ENCODE peak calls at places on chromosomes 5 and 9, in six cellular contexts. One of them, this sample, is unnamed.

GRCh38 chr5:157533011-157533481 is 42.5 kb downstream of the ADAM19 start:
- DNase-seq in left colon: no peak
- DNase-seq in activated naive CD4-positive, alpha-beta T cell treated with anti-CD3 and anti-CD28 coated beads for 36 hours: no peak
- DNase-seq in ureter: no peak
- DNase-seq in NCI-H1417: no peak
- DNase-seq in hypothalamus: no peak
- DNase-seq in this sample: no peak

GRCh38 chr9:80369641-80370040 is 797.9 kb downstream of the TLE4 start:
- DNase-seq in hypothalamus: no peak
- DNase-seq in activated naive CD4-positive, alpha-beta T cell treated with anti-CD3 and anti-CD28 coated beads for 36 hours: no peak
- DNase-seq in ureter: no peak
- DNase-seq in left colon: no peak
- DNase-seq in NCI-H1417: no peak
- DNase-seq in this sample: no peak

GRCh38 chr5:43627028-43627427 is 24.0 kb downstream of the NNT start:
- DNase-seq in NCI-H1417: peak
- DNase-seq in hypothalamus: no peak
- DNase-seq in left colon: peak
- DNase-seq in activated naive CD4-positive, alpha-beta T cell treated with anti-CD3 and anti-CD28 coated beads for 36 hours: peak
- DNase-seq in ureter: no peak
- DNase-seq in this sample: peak

GRCh38 chr9:19416143-19416542 is 7.3 kb downstream of the ACER2 start:
- DNase-seq in NCI-H1417: no peak
- DNase-seq in ureter: no peak
- DNase-seq in left colon: no peak
- DNase-seq in activated naive CD4-positive, alpha-beta T cell treated with anti-CD3 and anti-CD28 coated beads for 36 hours: no peak
- DNase-seq in hypothalamus: no peak
- DNase-seq in this sample: no peak

GRCh38 chr5:126561908-126562307 is 33.1 kb downstream of the ALDH7A1 start:
- DNase-seq in ureter: no peak
- DNase-seq in hypothalamus: no peak
- DNase-seq in NCI-H1417: no peak
- DNase-seq in activated naive CD4-positive, alpha-beta T cell treated with anti-CD3 and anti-CD28 coated beads for 36 hours: no peak
- DNase-seq in left colon: no peak
- DNase-seq in this sample: no peak

GRCh38 chr5:3599283-3600105 is 3.9 kb downstream of the IRX1 start:
- DNase-seq in ureter: no peak
- DNase-seq in activated naive CD4-positive, alpha-beta T cell treated with anti-CD3 and anti-CD28 coated beads for 36 hours: no peak
- DNase-seq in hypothalamus: no peak
- DNase-seq in left colon: no peak
- DNase-seq in NCI-H1417: no peak
- DNase-seq in this sample: no peak

GRCh38 chr5:143271431-143271830 is 132.1 kb downstream of the NR3C1 start:
- DNase-seq in ureter: no peak
- DNase-seq in left colon: no peak
- DNase-seq in NCI-H1417: no peak
- DNase-seq in hypothalamus: no peak
- DNase-seq in activated naive CD4-positive, alpha-beta T cell treated with anti-CD3 and anti-CD28 coated beads for 36 hours: no peak
- DNase-seq in this sample: no peak

GRCh38 chr9:78014776-78015175 is 16.8 kb downstream of the GNAQ start:
- DNase-seq in activated naive CD4-positive, alpha-beta T cell treated with anti-CD3 and anti-CD28 coated beads for 36 hours: no peak
- DNase-seq in left colon: no peak
- DNase-seq in ureter: no peak
- DNase-seq in NCI-H1417: no peak
- DNase-seq in hypothalamus: no peak
- DNase-seq in this sample: no peak

GRCh38 chr5:180315762-180316212 is 23.9 kb upstream of the MAPK9 start:
- DNase-seq in NCI-H1417: peak
- DNase-seq in left colon: peak
- DNase-seq in activated naive CD4-positive, alpha-beta T cell treated with anti-CD3 and anti-CD28 coated beads for 36 hours: peak
- DNase-seq in hypothalamus: peak
- DNase-seq in ureter: no peak
- DNase-seq in this sample: peak

GRCh38 chr9:133089271-133089671 is 27.5 kb downstream of the CEL start:
- DNase-seq in ureter: no peak
- DNase-seq in activated naive CD4-positive, alpha-beta T cell treated with anti-CD3 and anti-CD28 coated beads for 36 hours: no peak
- DNase-seq in hypothalamus: no peak
- DNase-seq in NCI-H1417: peak
- DNase-seq in left colon: no peak
- DNase-seq in this sample: no peak

GRCh38 chr9:85741112-85741874 is 461 bp downstream of the AGTPBP1 start:
- DNase-seq in hypothalamus: peak
- DNase-seq in NCI-H1417: peak
- DNase-seq in left colon: peak
- DNase-seq in activated naive CD4-positive, alpha-beta T cell treated with anti-CD3 and anti-CD28 coated beads for 36 hours: peak
- DNase-seq in ureter: peak
- DNase-seq in this sample: peak

GRCh38 chr9:92961627-92962302 is 14.4 kb downstream of the FGD3 start:
- DNase-seq in ureter: no peak
- DNase-seq in left colon: no peak
- DNase-seq in activated naive CD4-positive, alpha-beta T cell treated with anti-CD3 and anti-CD28 coated beads for 36 hours: peak
- DNase-seq in hypothalamus: no peak
- DNase-seq in NCI-H1417: no peak
- DNase-seq in this sample: no peak

GRCh38 chr5:76607353-76607871 is 15.8 kb downstream of the F2RL2 start:
- DNase-seq in left colon: no peak
- DNase-seq in ureter: no peak
- DNase-seq in NCI-H1417: no peak
- DNase-seq in hypothalamus: peak
- DNase-seq in activated naive CD4-positive, alpha-beta T cell treated with anti-CD3 and anti-CD28 coated beads for 36 hours: no peak
- DNase-seq in this sample: no peak

GRCh38 chr9:119736478-119737454 is 367.5 kb upstream of the BRINP1 start:
- DNase-seq in ureter: peak
- DNase-seq in NCI-H1417: peak
- DNase-seq in hypothalamus: no peak
- DNase-seq in left colon: no peak
- DNase-seq in activated naive CD4-positive, alpha-beta T cell treated with anti-CD3 and anti-CD28 coated beads for 36 hours: no peak
- DNase-seq in this sample: no peak

GRCh38 chr9:121929893-121930875 is 162.9 kb downstream of the TTLL11 start:
- DNase-seq in activated naive CD4-positive, alpha-beta T cell treated with anti-CD3 and anti-CD28 coated beads for 36 hours: no peak
- DNase-seq in ureter: no peak
- DNase-seq in NCI-H1417: no peak
- DNase-seq in left colon: no peak
- DNase-seq in hypothalamus: no peak
- DNase-seq in this sample: no peak

GRCh38 chr5:178537467-178538381 is 52.5 kb downstream of the COL23A1 start:
- DNase-seq in NCI-H1417: no peak
- DNase-seq in ureter: no peak
- DNase-seq in activated naive CD4-positive, alpha-beta T cell treated with anti-CD3 and anti-CD28 coated beads for 36 hours: no peak
- DNase-seq in hypothalamus: no peak
- DNase-seq in left colon: no peak
- DNase-seq in this sample: no peak

GRCh38 chr5:79510638-79511037 is 3.3 kb downstream of the HOMER1 start:
- DNase-seq in hypothalamus: no peak
- DNase-seq in left colon: no peak
- DNase-seq in activated naive CD4-positive, alpha-beta T cell treated with anti-CD3 and anti-CD28 coated beads for 36 hours: no peak
- DNase-seq in ureter: no peak
- DNase-seq in NCI-H1417: no peak
- DNase-seq in this sample: no peak

GRCh38 chr5:141883184-141883947 is 5.2 kb upstream of the PCDH1 start:
- DNase-seq in NCI-H1417: no peak
- DNase-seq in ureter: no peak
- DNase-seq in activated naive CD4-positive, alpha-beta T cell treated with anti-CD3 and anti-CD28 coated beads for 36 hours: peak
- DNase-seq in left colon: no peak
- DNase-seq in hypothalamus: peak
- DNase-seq in this sample: peak

GRCh38 chr5:40646286-40646685 is 33.4 kb upstream of the PTGER4 start:
- DNase-seq in left colon: no peak
- DNase-seq in NCI-H1417: no peak
- DNase-seq in activated naive CD4-positive, alpha-beta T cell treated with anti-CD3 and anti-CD28 coated beads for 36 hours: no peak
- DNase-seq in ureter: no peak
- DNase-seq in hypothalamus: no peak
- DNase-seq in this sample: no peak

GRCh38 chr5:175822225-175822624 is 49.2 kb upstream of the CPLX2 start:
- DNase-seq in hypothalamus: no peak
- DNase-seq in left colon: no peak
- DNase-seq in activated naive CD4-positive, alpha-beta T cell treated with anti-CD3 and anti-CD28 coated beads for 36 hours: peak
- DNase-seq in NCI-H1417: no peak
- DNase-seq in ureter: no peak
- DNase-seq in this sample: no peak

GRCh38 chr5:7415123-7415522 is 19.2 kb downstream of the ADCY2 start:
- DNase-seq in NCI-H1417: no peak
- DNase-seq in ureter: no peak
- DNase-seq in activated naive CD4-positive, alpha-beta T cell treated with anti-CD3 and anti-CD28 coated beads for 36 hours: no peak
- DNase-seq in left colon: no peak
- DNase-seq in hypothalamus: no peak
- DNase-seq in this sample: no peak

GRCh38 chr5:133907075-133907474 is 61.4 kb downstream of the C5orf15 start:
- DNase-seq in NCI-H1417: no peak
- DNase-seq in hypothalamus: peak
- DNase-seq in left colon: no peak
- DNase-seq in ureter: no peak
- DNase-seq in activated naive CD4-positive, alpha-beta T cell treated with anti-CD3 and anti-CD28 coated beads for 36 hours: no peak
- DNase-seq in this sample: peak

GRCh38 chr5:37370550-37370863 is 399 bp downstream of the NUP155 start:
- DNase-seq in ureter: no peak
- DNase-seq in hypothalamus: no peak
- DNase-seq in left colon: no peak
- DNase-seq in NCI-H1417: peak
- DNase-seq in activated naive CD4-positive, alpha-beta T cell treated with anti-CD3 and anti-CD28 coated beads for 36 hours: no peak
- DNase-seq in this sample: no peak

GRCh38 chr5:30926181-30926580 is 267.3 kb upstream of the CDH6 start:
- DNase-seq in left colon: no peak
- DNase-seq in activated naive CD4-positive, alpha-beta T cell treated with anti-CD3 and anti-CD28 coated beads for 36 hours: no peak
- DNase-seq in hypothalamus: no peak
- DNase-seq in NCI-H1417: no peak
- DNase-seq in ureter: no peak
- DNase-seq in this sample: no peak

GRCh38 chr9:100352201-100352726 is 478 bp downstream of the TEX10 start:
- DNase-seq in ureter: peak
- DNase-seq in activated naive CD4-positive, alpha-beta T cell treated with anti-CD3 and anti-CD28 coated beads for 36 hours: peak
- DNase-seq in left colon: peak
- DNase-seq in hypothalamus: peak
- DNase-seq in NCI-H1417: no peak
- DNase-seq in this sample: peak

GRCh38 chr5:83776437-83777031 is 55.9 kb upstream of the HAPLN1 start:
- DNase-seq in hypothalamus: no peak
- DNase-seq in left colon: no peak
- DNase-seq in ureter: no peak
- DNase-seq in NCI-H1417: no peak
- DNase-seq in activated naive CD4-positive, alpha-beta T cell treated with anti-CD3 and anti-CD28 coated beads for 36 hours: no peak
- DNase-seq in this sample: no peak

GRCh38 chr9:89674667-89675402 is 70.0 kb downstream of the GADD45G start:
- DNase-seq in hypothalamus: peak
- DNase-seq in activated naive CD4-positive, alpha-beta T cell treated with anti-CD3 and anti-CD28 coated beads for 36 hours: no peak
- DNase-seq in left colon: peak
- DNase-seq in ureter: no peak
- DNase-seq in NCI-H1417: peak
- DNase-seq in this sample: no peak

GRCh38 chr9:91197232-91198181 is 164.2 kb downstream of the AUH start:
- DNase-seq in ureter: peak
- DNase-seq in hypothalamus: peak
- DNase-seq in NCI-H1417: peak
- DNase-seq in activated naive CD4-positive, alpha-beta T cell treated with anti-CD3 and anti-CD28 coated beads for 36 hours: no peak
- DNase-seq in left colon: peak
- DNase-seq in this sample: peak

GRCh38 chr5:74073257-74073656 is 447.3 kb downstream of the ARHGEF28 start:
- DNase-seq in hypothalamus: no peak
- DNase-seq in NCI-H1417: no peak
- DNase-seq in left colon: no peak
- DNase-seq in activated naive CD4-positive, alpha-beta T cell treated with anti-CD3 and anti-CD28 coated beads for 36 hours: no peak
- DNase-seq in ureter: no peak
- DNase-seq in this sample: no peak

GRCh38 chr9:92600075-92600741 is 64.4 kb upstream of the ECM2 start:
- DNase-seq in activated naive CD4-positive, alpha-beta T cell treated with anti-CD3 and anti-CD28 coated beads for 36 hours: no peak
- DNase-seq in left colon: no peak
- DNase-seq in hypothalamus: no peak
- DNase-seq in ureter: no peak
- DNase-seq in NCI-H1417: no peak
- DNase-seq in this sample: no peak

GRCh38 chr9:89313842-89314241 is 2.8 kb downstream of the CKS2 start:
- DNase-seq in ureter: no peak
- DNase-seq in left colon: no peak
- DNase-seq in hypothalamus: no peak
- DNase-seq in NCI-H1417: no peak
- DNase-seq in activated naive CD4-positive, alpha-beta T cell treated with anti-CD3 and anti-CD28 coated beads for 36 hours: peak
- DNase-seq in this sample: no peak

GRCh38 chr5:159133041-159133741 is 33.5 kb upstream of the EBF1 start:
- DNase-seq in hypothalamus: no peak
- DNase-seq in ureter: no peak
- DNase-seq in activated naive CD4-positive, alpha-beta T cell treated with anti-CD3 and anti-CD28 coated beads for 36 hours: no peak
- DNase-seq in left colon: no peak
- DNase-seq in NCI-H1417: peak
- DNase-seq in this sample: no peak

GRCh38 chr5:178353461-178353860 is 120.9 kb upstream of the PHYKPL start:
- DNase-seq in left colon: no peak
- DNase-seq in ureter: no peak
- DNase-seq in NCI-H1417: no peak
- DNase-seq in activated naive CD4-positive, alpha-beta T cell treated with anti-CD3 and anti-CD28 coated beads for 36 hours: no peak
- DNase-seq in hypothalamus: no peak
- DNase-seq in this sample: no peak

GRCh38 chr9:70488793-70489105 is 74.3 kb upstream of the KLF9 start:
- DNase-seq in activated naive CD4-positive, alpha-beta T cell treated with anti-CD3 and anti-CD28 coated beads for 36 hours: no peak
- DNase-seq in ureter: no peak
- DNase-seq in hypothalamus: no peak
- DNase-seq in left colon: no peak
- DNase-seq in NCI-H1417: no peak
- DNase-seq in this sample: no peak

GRCh38 chr5:150264667-150265603 is 24.6 kb downstream of the CAMK2A start:
- DNase-seq in hypothalamus: no peak
- DNase-seq in NCI-H1417: no peak
- DNase-seq in ureter: no peak
- DNase-seq in activated naive CD4-positive, alpha-beta T cell treated with anti-CD3 and anti-CD28 coated beads for 36 hours: no peak
- DNase-seq in left colon: no peak
- DNase-seq in this sample: no peak

GRCh38 chr9:15264918-15265317 is 42.1 kb downstream of the TTC39B start:
- DNase-seq in left colon: no peak
- DNase-seq in activated naive CD4-positive, alpha-beta T cell treated with anti-CD3 and anti-CD28 coated beads for 36 hours: no peak
- DNase-seq in hypothalamus: no peak
- DNase-seq in NCI-H1417: no peak
- DNase-seq in ureter: no peak
- DNase-seq in this sample: no peak

GRCh38 chr9:124258765-124259272 is 1.1 kb downstream of the NEK6 start:
- DNase-seq in ureter: no peak
- DNase-seq in NCI-H1417: no peak
- DNase-seq in activated naive CD4-positive, alpha-beta T cell treated with anti-CD3 and anti-CD28 coated beads for 36 hours: no peak
- DNase-seq in left colon: peak
- DNase-seq in hypothalamus: no peak
- DNase-seq in this sample: no peak

GRCh38 chr5:145941677-145942130 is 5.3 kb downstream of the SH3RF2 start:
- DNase-seq in hypothalamus: no peak
- DNase-seq in ureter: no peak
- DNase-seq in left colon: no peak
- DNase-seq in activated naive CD4-positive, alpha-beta T cell treated with anti-CD3 and anti-CD28 coated beads for 36 hours: no peak
- DNase-seq in NCI-H1417: no peak
- DNase-seq in this sample: no peak

GRCh38 chr5:170148430-170149205 is 42.9 kb downstream of the FOXI1 start:
- DNase-seq in hypothalamus: no peak
- DNase-seq in ureter: peak
- DNase-seq in left colon: no peak
- DNase-seq in activated naive CD4-positive, alpha-beta T cell treated with anti-CD3 and anti-CD28 coated beads for 36 hours: no peak
- DNase-seq in NCI-H1417: no peak
- DNase-seq in this sample: no peak

GRCh38 chr9:24832307-24832706 is 286.6 kb upstream of the IZUMO3 start:
- DNase-seq in activated naive CD4-positive, alpha-beta T cell treated with anti-CD3 and anti-CD28 coated beads for 36 hours: no peak
- DNase-seq in ureter: no peak
- DNase-seq in NCI-H1417: no peak
- DNase-seq in left colon: no peak
- DNase-seq in hypothalamus: no peak
- DNase-seq in this sample: no peak